ENCODE peak calls at places on chromosomes 16 and 17, in six cellular contexts. R, J, M, P, W and T are unnamed samples.

GRCh38 chr16:9670058-9670457 is 512.2 kb downstream of the GRIN2A start:
- DNase-seq in M (no peak), J (no peak), P (no peak), W (peak; percentile 31), R (no peak), T (no peak)

GRCh38 chr16:336269-336668 is 16.3 kb downstream of the AXIN1 start:
- DNase-seq in P (no peak), W (no peak), R (no peak), M (no peak), J (no peak), T (no peak)

GRCh38 chr17:82933006-82933310 is 93.1 kb upstream of the ZNF750 start:
- DNase-seq in M (peak; percentile 35), W (no peak), P (no peak), J (no peak), R (peak; percentile 4), T (no peak)

GRCh38 chr17:68972119-68972704 is 17.0 kb upstream of the ABCA8 start:
- DNase-seq in P (no peak), J (peak; percentile 42), M (no peak), R (no peak), W (peak; percentile 15), T (peak; percentile 33)

GRCh38 chr17:76869209-76869877 is 1.1 kb downstream of the MGAT5B start:
- DNase-seq in R (peak; percentile 69), J (no peak), P (no peak), M (no peak), W (no peak), T (no peak)

GRCh38 chr16:84228321-84228838 is 11.4 kb downstream of the KCNG4 start:
- DNase-seq in M (peak; percentile 48), R (peak; percentile 78), J (peak; percentile 84), W (peak; percentile 20), P (no peak), T (no peak)

GRCh38 chr17:50169121-50169764 is 3.4 kb downstream of the SGCA start:
- DNase-seq in P (peak; percentile 71), J (peak; percentile 64), M (peak; percentile 71), R (peak; percentile 66), W (peak; percentile 84), T (peak; percentile 84)

GRCh38 chr16:72722552-72722951 is 325.4 kb downstream of the ZFHX3 start:
- DNase-seq in P (no peak), J (no peak), W (peak; percentile 17), M (no peak), R (no peak), T (no peak)

GRCh38 chr17:35345926-35346771 is 27.3 kb downstream of the SLFN11 start:
- DNase-seq in P (peak; percentile 22), M (peak; percentile 77), J (peak; percentile 68), R (no peak), W (peak; percentile 15), T (no peak)

GRCh38 chr17:80981062-80981902 is 10.4 kb upstream of the CHMP6 start:
- DNase-seq in W (peak; percentile 65), M (no peak), R (peak; percentile 63), J (no peak), P (peak; percentile 34), T (peak; percentile 51)

GRCh38 chr17:77363821-77364361 is 223.1 kb downstream of the SEC14L1 start:
- DNase-seq in W (no peak), J (peak; percentile 68), R (peak; percentile 58), M (peak; percentile 60), P (no peak), T (no peak)

GRCh38 chr16:84501077-84501735 is 3.3 kb downstream of the MEAK7 start:
- DNase-seq in M (peak; percentile 77), J (no peak), R (no peak), W (no peak), P (no peak), T (no peak)

GRCh38 chr16:64238576-64238975 is 883.3 kb downstream of the CDH11 start:
- DNase-seq in W (no peak), M (no peak), J (no peak), P (no peak), R (no peak), T (no peak)

GRCh38 chr17:82248815-82249638 is 20.2 kb downstream of the SLC16A3 start:
- DNase-seq in P (no peak), W (no peak), R (no peak), J (no peak), M (no peak), T (no peak)

GRCh38 chr16:23145186-23145585 is 4.1 kb downstream of the USP31 start:
- DNase-seq in P (no peak), W (no peak), J (no peak), R (no peak), M (no peak), T (no peak)
- H3K4me1 ChIP-seq in P (peaks cover 16% of the 10 kb centered on the region), W (peaks cover 7% of the 10 kb centered on the region), J (peaks cover 56% of the 10 kb centered on the region), R (no peaks in the 10 kb centered on the region), M (peaks cover 21% of the 10 kb centered on the region), T (peaks cover 23% of the 10 kb centered on the region)

DNA sequence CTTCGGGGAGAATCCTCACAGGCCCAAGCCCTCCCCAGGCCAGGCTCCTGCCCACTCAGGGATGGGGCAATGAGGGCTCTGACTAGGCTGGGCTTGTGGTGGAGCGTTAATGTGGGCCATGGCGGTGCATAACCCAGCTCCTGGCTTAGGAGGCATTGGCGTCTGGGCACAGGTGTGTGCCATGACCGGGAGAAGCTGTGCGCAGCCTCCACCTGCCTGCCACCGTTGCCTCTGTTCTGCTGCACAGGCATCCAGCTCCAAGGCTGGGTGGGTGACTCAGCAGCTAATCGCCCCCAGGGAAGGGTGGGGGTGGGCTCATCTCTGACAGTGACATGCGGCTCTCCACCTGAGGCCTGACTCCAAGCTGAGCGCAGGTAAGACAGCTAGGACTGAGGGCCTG is 3.5 kb upstream of the ARHGAP27 start:
- DNase-seq in W (no peak), M (no peak), P (no peak), J (no peak), R (no peak), T (no peak)
- H3K4me1 ChIP-seq in W (peaks cover 11% of the 10 kb centered on the region), M (peaks cover 21% of the 10 kb centered on the region), P (peaks cover 9% of the 10 kb centered on the region), J (peaks cover 9% of the 10 kb centered on the region), R (peaks cover 6% of the 10 kb centered on the region), T (peaks cover 29% of the 10 kb centered on the region)

GRCh38 chr17:43767713-43768059 is 9.1 kb upstream of the SOST start:
- DNase-seq in J (no peak), W (no peak), R (no peak), P (no peak), M (no peak), T (no peak)

GRCh38 chr17:43769426-43769825 is 9.4 kb downstream of the DUSP3 start:
- DNase-seq in M (no peak), W (no peak), R (no peak), J (no peak), P (no peak), T (no peak)

GRCh38 chr17:43768382-43768781 is 9.8 kb upstream of the SOST start:
- DNase-seq in M (peak; percentile 53), W (no peak), J (no peak), P (no peak), R (no peak), T (peak; percentile 58)

GRCh38 chr17:43769859-43770258 is 8.9 kb downstream of the DUSP3 start:
- DNase-seq in W (no peak), M (no peak), P (no peak), R (no peak), J (no peak), T (no peak)

GRCh38 chr17:43768943-43769342 is 9.8 kb downstream of the DUSP3 start:
- DNase-seq in J (no peak), R (no peak), M (no peak), W (no peak), P (no peak), T (no peak)
- H3K4me1 ChIP-seq in J (peaks cover 18% of the 10 kb centered on the region), R (no peaks in the 10 kb centered on the region), M (peaks cover 10% of the 10 kb centered on the region), W (no peaks in the 10 kb centered on the region), P (no peaks in the 10 kb centered on the region), T (peaks cover 13% of the 10 kb centered on the region)

DNA sequence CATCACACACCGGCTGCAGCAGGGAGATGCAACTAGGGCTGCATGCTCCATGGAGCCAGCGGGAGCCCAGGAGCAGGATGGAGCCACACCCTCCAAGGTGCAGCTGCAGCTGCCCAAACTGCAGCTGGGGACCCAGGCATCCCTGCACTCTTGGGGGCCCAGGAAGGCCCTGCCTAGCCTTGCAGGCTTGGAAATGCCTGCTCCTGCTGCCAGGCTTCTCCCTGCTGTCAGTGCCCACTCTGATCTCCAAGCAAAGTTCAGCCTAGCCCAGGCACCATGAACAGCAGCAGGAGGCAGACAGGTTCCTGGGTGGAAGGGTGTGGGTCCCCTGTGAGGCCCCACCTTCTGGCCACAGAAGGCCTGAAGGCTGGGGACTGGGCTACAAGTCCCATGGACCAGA is 1057.1 kb downstream of the CDH8 start:
- DNase-seq in P (no peak), M (no peak), R (no peak), W (no peak), J (no peak), T (no peak)
- H3K4me1 ChIP-seq in P (no peaks in the 10 kb centered on the region), M (no peaks in the 10 kb centered on the region), R (no peaks in the 10 kb centered on the region), W (no peaks in the 10 kb centered on the region), J (no peaks in the 10 kb centered on the region), T (no peaks in the 10 kb centered on the region)

DNA sequence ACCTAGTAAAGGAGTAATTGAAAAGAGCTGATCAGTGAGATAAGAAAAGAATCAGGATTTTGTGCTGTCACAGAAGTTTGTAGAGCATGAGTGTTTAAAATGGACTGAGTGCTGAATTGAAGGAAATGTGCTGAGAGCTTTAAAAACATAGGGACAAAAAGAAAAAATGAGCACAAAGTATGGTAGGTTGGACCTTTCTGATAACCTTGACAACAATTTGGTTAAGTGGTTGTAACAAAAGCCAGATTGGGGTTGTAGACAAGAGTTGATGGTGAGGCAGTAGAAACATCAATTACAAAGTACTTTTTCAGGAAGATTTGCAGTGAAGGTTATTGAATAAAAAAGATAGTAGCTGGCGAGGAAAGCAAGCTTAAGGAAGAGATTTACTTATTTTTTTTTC is 674.7 kb upstream of the KIF2B start:
- DNase-seq in P (no peak), J (no peak), M (no peak), R (no peak), W (no peak), T (no peak)
- H3K4me1 ChIP-seq in P (no peaks in the 10 kb centered on the region), J (no peaks in the 10 kb centered on the region), M (no peaks in the 10 kb centered on the region), R (peaks cover 17% of the 10 kb centered on the region), W (no peaks in the 10 kb centered on the region), T (no peaks in the 10 kb centered on the region)

GRCh38 chr16:79598341-79599181 is 2.0 kb downstream of the MAF start:
- DNase-seq in M (peak; percentile 70), R (no peak), W (peak; percentile 72), P (peak; percentile 49), J (peak; percentile 73), T (no peak)
- H3K4me1 ChIP-seq in M (no peaks in the 10 kb centered on the region), R (no peaks in the 10 kb centered on the region), W (peaks cover 24% of the 10 kb centered on the region), P (peaks cover 33% of the 10 kb centered on the region), J (peaks cover 16% of the 10 kb centered on the region), T (peaks cover 7% of the 10 kb centered on the region)

DNA sequence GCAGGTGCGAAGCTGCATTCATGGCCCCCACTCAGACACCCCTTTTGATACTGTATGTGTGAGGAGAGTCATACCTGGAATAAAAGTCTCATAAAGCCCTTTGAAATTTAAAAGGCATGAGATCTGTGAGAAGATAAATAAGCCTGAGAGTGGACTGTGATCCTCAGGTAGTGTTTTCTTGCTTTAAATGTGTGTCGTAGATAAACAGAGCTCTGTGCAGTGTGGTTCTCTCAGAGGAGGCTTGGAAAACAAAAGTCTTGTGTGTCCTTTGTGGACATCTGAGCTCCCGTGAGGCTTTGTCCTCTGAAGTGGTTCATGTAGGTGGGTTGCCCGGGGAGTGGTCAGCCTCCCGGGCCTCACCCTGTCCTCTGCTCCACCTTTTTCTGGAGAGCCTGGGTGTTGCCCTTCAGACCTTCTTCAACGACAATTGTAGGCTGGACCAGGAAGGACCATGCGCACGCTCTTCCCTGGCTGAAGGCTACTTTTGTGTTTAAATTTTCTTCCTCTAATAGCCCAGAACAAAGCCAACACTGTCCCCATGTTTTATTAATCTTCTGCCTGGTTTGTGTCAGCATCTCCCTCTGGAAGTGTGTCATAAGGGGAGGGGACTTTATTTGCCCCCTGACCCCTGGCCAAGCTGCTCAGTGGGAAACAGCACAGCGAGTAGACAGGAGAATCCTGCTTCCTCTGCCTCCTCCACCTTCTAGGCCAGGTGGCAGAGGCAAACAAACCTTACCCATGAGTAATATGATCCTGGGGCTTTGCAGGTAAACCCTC is 151.2 kb downstream of the MSI2 start:
- DNase-seq in P (no peak), M (no peak), J (no peak), R (no peak), W (no peak), T (no peak)
- H3K4me1 ChIP-seq in P (peaks cover 30% of the 10 kb centered on the region), M (peaks cover 18% of the 10 kb centered on the region), J (peaks cover 30% of the 10 kb centered on the region), R (no peaks in the 10 kb centered on the region), W (peaks cover 51% of the 10 kb centered on the region), T (peaks cover 47% of the 10 kb centered on the region)

GRCh38 chr17:64329571-64329970 is 61.1 kb downstream of the PECAM1 start:
- DNase-seq in P (no peak), R (no peak), M (no peak), W (no peak), J (no peak), T (no peak)
- H3K4me1 ChIP-seq in P (peaks cover 6% of the 10 kb centered on the region), R (peaks cover 22% of the 10 kb centered on the region), M (no peaks in the 10 kb centered on the region), W (no peaks in the 10 kb centered on the region), J (peaks cover 20% of the 10 kb centered on the region), T (peaks cover 2% of the 10 kb centered on the region)